ENCODE peak calls at places on chromosomes 5 and 9, in five cellular contexts. E, X, J, N and L are unnamed samples.

GRCh38 chr9:84207443-84208032 is 133.0 kb downstream of the SLC28A3 start:
- DNase-seq in J (no peak), E (no peak), N (no peak), X (no peak), L (no peak)

GRCh38 chr9:115759411-115759810 is 394.2 kb upstream of the PAPPA start:
- DNase-seq in E (no peak), J (no peak), N (no peak), X (no peak), L (no peak)

GRCh38 chr9:106861585-106862114 is 1.3 kb upstream of the ZNF462 start:
- DNase-seq in X (no peak), N (no peak), E (no peak), J (no peak), L (no peak)

GRCh38 chr9:2601785-2602378 is 19.7 kb upstream of the VLDLR start:
- DNase-seq in X (no peak), E (no peak), N (no peak), J (no peak), L (no peak)

GRCh38 chr5:82365744-82366228 is 87.6 kb upstream of the RPS23 start:
- DNase-seq in E (peak; percentile 73), J (no peak), N (no peak), X (no peak), L (peak; percentile 39)

GRCh38 chr5:95761771-95762680 is 30.9 kb downstream of the RHOBTB3 start:
- DNase-seq in E (peak; percentile 75), N (no peak), X (peak; percentile 60), J (no peak), L (no peak)

GRCh38 chr5:91146905-91147600 is 236.1 kb downstream of the ARRDC3 start:
- DNase-seq in X (no peak), J (no peak), E (no peak), N (no peak), L (no peak)

GRCh38 chr5:96096724-96097123 is 135.1 kb upstream of the ELL2 start:
- DNase-seq in E (no peak), J (no peak), N (no peak), X (no peak), L (no peak)

GRCh38 chr5:74538206-74538661 is 102.3 kb downstream of the ENC1 start:
- DNase-seq in N (no peak), X (no peak), E (no peak), J (no peak), L (no peak)